ENCODE peak calls at places on chromosome 3, in four cellular contexts. One of them, this sample, is unnamed.

GRCh38 chr3:141386611-141387110 is 18.4 kb downstream of the ZBTB38 start:
- DNase-seq in tibial artery: no peak
- DNase-seq in endothelial cell of umbilical vein: no peak
- DNase-seq in left ventricle myocardium inferior: no peak
- DNase-seq in this sample: no peak

GRCh38 chr3:17356581-17356980 is 385.9 kb downstream of the TBC1D5 start:
- DNase-seq in tibial artery: no peak
- DNase-seq in endothelial cell of umbilical vein: no peak
- DNase-seq in left ventricle myocardium inferior: no peak
- DNase-seq in this sample: no peak

GRCh38 chr3:40908612-40909011 is 290.7 kb upstream of the CTNNB1 start:
- DNase-seq in tibial artery: no peak
- DNase-seq in endothelial cell of umbilical vein: no peak
- DNase-seq in left ventricle myocardium inferior: no peak
- DNase-seq in this sample: no peak

GRCh38 chr3:123524987-123525386 is 59.9 kb downstream of the HACD2 start:
- DNase-seq in tibial artery: no peak
- DNase-seq in endothelial cell of umbilical vein: no peak
- DNase-seq in left ventricle myocardium inferior: no peak
- DNase-seq in this sample: no peak

GRCh38 chr3:129485681-129486056 is 42.8 kb upstream of the RHO start:
- DNase-seq in tibial artery: peak
- DNase-seq in endothelial cell of umbilical vein: peak
- DNase-seq in left ventricle myocardium inferior: peak
- DNase-seq in this sample: peak

GRCh38 chr3:191385101-191385500 is 54.8 kb upstream of the UTS2B start:
- DNase-seq in tibial artery: no peak
- DNase-seq in endothelial cell of umbilical vein: no peak
- DNase-seq in left ventricle myocardium inferior: no peak
- DNase-seq in this sample: no peak

GRCh38 chr3:2976212-2976611 is 134.0 kb downstream of the IL5RA start:
- DNase-seq in tibial artery: no peak
- DNase-seq in endothelial cell of umbilical vein: no peak
- DNase-seq in left ventricle myocardium inferior: no peak
- DNase-seq in this sample: no peak

GRCh38 chr3:110343945-110344344 is 727.7 kb upstream of the NECTIN3 start:
- DNase-seq in tibial artery: no peak
- DNase-seq in endothelial cell of umbilical vein: peak
- DNase-seq in left ventricle myocardium inferior: no peak
- DNase-seq in this sample: no peak

GRCh38 chr3:192833177-192833890 is 84.3 kb downstream of the MB21D2 start:
- DNase-seq in tibial artery: no peak
- DNase-seq in endothelial cell of umbilical vein: peak
- DNase-seq in left ventricle myocardium inferior: no peak
- DNase-seq in this sample: peak

GRCh38 chr3:31813686-31814085 is 167.4 kb downstream of the OSBPL10 start:
- DNase-seq in tibial artery: no peak
- DNase-seq in endothelial cell of umbilical vein: no peak
- DNase-seq in left ventricle myocardium inferior: no peak
- DNase-seq in this sample: peak

GRCh38 chr3:45486926-45487325 is 98.5 kb downstream of the LARS2 start:
- DNase-seq in tibial artery: no peak
- DNase-seq in endothelial cell of umbilical vein: no peak
- DNase-seq in left ventricle myocardium inferior: no peak
- DNase-seq in this sample: no peak

GRCh38 chr3:52204337-52205073 is 6.5 kb downstream of the ALAS1 start:
- DNase-seq in tibial artery: no peak
- DNase-seq in endothelial cell of umbilical vein: no peak
- DNase-seq in left ventricle myocardium inferior: no peak
- DNase-seq in this sample: no peak

GRCh38 chr3:186133980-186134379 is 25.1 kb upstream of the ETV5 start:
- DNase-seq in tibial artery: no peak
- DNase-seq in endothelial cell of umbilical vein: no peak
- DNase-seq in left ventricle myocardium inferior: no peak
- DNase-seq in this sample: no peak

GRCh38 chr3:46935168-46935858 is 41.2 kb downstream of the CCDC12 start:
- DNase-seq in tibial artery: peak
- DNase-seq in endothelial cell of umbilical vein: peak
- DNase-seq in left ventricle myocardium inferior: peak
- DNase-seq in this sample: peak

GRCh38 chr3:197490098-197490497 is 65.7 kb downstream of the BDH1 start:
- DNase-seq in tibial artery: no peak
- DNase-seq in endothelial cell of umbilical vein: peak
- DNase-seq in left ventricle myocardium inferior: no peak
- DNase-seq in this sample: peak

GRCh38 chr3:39850707-39851014 is 41.3 kb downstream of the MYRIP start:
- DNase-seq in tibial artery: no peak
- DNase-seq in endothelial cell of umbilical vein: no peak
- DNase-seq in left ventricle myocardium inferior: no peak
- DNase-seq in this sample: no peak

GRCh38 chr3:32321095-32321835 is 70.4 kb upstream of the CMTM7 start:
- DNase-seq in tibial artery: no peak
- DNase-seq in endothelial cell of umbilical vein: peak
- DNase-seq in left ventricle myocardium inferior: peak
- DNase-seq in this sample: no peak

GRCh38 chr3:186826316-186826977 is 16.1 kb upstream of the ADIPOQ start:
- DNase-seq in tibial artery: no peak
- DNase-seq in endothelial cell of umbilical vein: no peak
- DNase-seq in left ventricle myocardium inferior: no peak
- DNase-seq in this sample: no peak

GRCh38 chr3:159645874-159646273 is 342.8 kb upstream of the IL12A start:
- DNase-seq in tibial artery: no peak
- DNase-seq in endothelial cell of umbilical vein: no peak
- DNase-seq in left ventricle myocardium inferior: no peak
- DNase-seq in this sample: no peak

GRCh38 chr3:171838218-171838720 is 4.9 kb upstream of the TMEM212 start:
- DNase-seq in tibial artery: peak
- DNase-seq in endothelial cell of umbilical vein: peak
- DNase-seq in left ventricle myocardium inferior: peak
- DNase-seq in this sample: no peak

GRCh38 chr3:137763594-137763938 is 549 bp upstream of the SOX14 start:
- DNase-seq in tibial artery: no peak
- DNase-seq in endothelial cell of umbilical vein: no peak
- DNase-seq in left ventricle myocardium inferior: no peak
- DNase-seq in this sample: no peak

GRCh38 chr3:129579991-129580390 is 26.5 kb downstream of the PLXND1 start:
- DNase-seq in tibial artery: no peak
- DNase-seq in endothelial cell of umbilical vein: no peak
- DNase-seq in left ventricle myocardium inferior: no peak
- DNase-seq in this sample: no peak

GRCh38 chr3:129033619-129034321 is 26.8 kb upstream of the GP9 start:
- DNase-seq in tibial artery: peak
- DNase-seq in endothelial cell of umbilical vein: no peak
- DNase-seq in left ventricle myocardium inferior: no peak
- DNase-seq in this sample: no peak

GRCh38 chr3:44952689-44953088 is 23.3 kb downstream of the ZDHHC3 start:
- DNase-seq in tibial artery: no peak
- DNase-seq in endothelial cell of umbilical vein: no peak
- DNase-seq in left ventricle myocardium inferior: no peak
- DNase-seq in this sample: no peak

GRCh38 chr3:141686477-141687280 is 51.4 kb upstream of the RNF7 start:
- DNase-seq in tibial artery: peak
- DNase-seq in endothelial cell of umbilical vein: peak
- DNase-seq in left ventricle myocardium inferior: peak
- DNase-seq in this sample: peak

GRCh38 chr3:15629860-15630597 is 28.5 kb downstream of the BTD start:
- DNase-seq in tibial artery: no peak
- DNase-seq in endothelial cell of umbilical vein: peak
- DNase-seq in left ventricle myocardium inferior: no peak
- DNase-seq in this sample: peak

GRCh38 chr3:42510325-42510724 is 7.9 kb downstream of the VIPR1 start:
- DNase-seq in tibial artery: no peak
- DNase-seq in endothelial cell of umbilical vein: no peak
- DNase-seq in left ventricle myocardium inferior: no peak
- DNase-seq in this sample: no peak

GRCh38 chr3:42513121-42513520 is 10.7 kb downstream of the VIPR1 start:
- DNase-seq in tibial artery: peak
- DNase-seq in endothelial cell of umbilical vein: no peak
- DNase-seq in left ventricle myocardium inferior: no peak
- DNase-seq in this sample: no peak

GRCh38 chr3:42509111-42509510 is 6.7 kb downstream of the VIPR1 start:
- DNase-seq in tibial artery: peak
- DNase-seq in endothelial cell of umbilical vein: no peak
- DNase-seq in left ventricle myocardium inferior: no peak
- DNase-seq in this sample: no peak

GRCh38 chr3:42513521-42513920 is 11.1 kb downstream of the VIPR1 start:
- DNase-seq in tibial artery: no peak
- DNase-seq in endothelial cell of umbilical vein: no peak
- DNase-seq in left ventricle myocardium inferior: no peak
- DNase-seq in this sample: no peak

DNA sequence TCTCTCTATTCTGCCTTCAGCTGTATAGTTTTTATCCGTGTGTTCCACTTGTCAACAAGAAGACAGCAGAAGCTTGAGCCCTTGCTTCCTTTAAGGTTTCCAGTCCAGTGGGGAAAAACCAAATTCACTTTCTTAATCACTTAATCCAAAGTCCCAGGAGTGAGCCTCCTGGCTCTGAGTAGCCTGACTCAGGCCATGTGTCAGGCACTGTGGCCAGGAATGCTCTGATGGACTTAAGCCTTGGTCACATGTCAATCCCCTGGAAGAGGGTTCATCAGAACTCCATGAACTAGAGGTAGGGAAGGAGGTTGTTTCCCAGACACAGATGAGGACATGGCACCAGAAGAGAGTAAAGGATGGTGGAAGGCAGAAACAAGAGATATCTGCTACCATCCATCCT is 8.8 kb downstream of the VIPR1 start:
- DNase-seq in tibial artery: peak
- DNase-seq in endothelial cell of umbilical vein: no peak
- DNase-seq in left ventricle myocardium inferior: no peak
- DNase-seq in this sample: no peak
- TF ChIP-seq CTCF in tibial artery: no peak
- TF ChIP-seq CTCF in endothelial cell of umbilical vein: no peak
- TF ChIP-seq CTCF in left ventricle myocardium inferior: no peak
- TF ChIP-seq CTCF in this sample: no peak

GRCh38 chr3:156341324-156341723 is 213.6 kb downstream of the SSR3 start:
- DNase-seq in tibial artery: no peak
- DNase-seq in endothelial cell of umbilical vein: no peak
- DNase-seq in left ventricle myocardium inferior: no peak
- DNase-seq in this sample: no peak

GRCh38 chr3:156339491-156339890 is 215.4 kb downstream of the SSR3 start:
- DNase-seq in tibial artery: no peak
- DNase-seq in endothelial cell of umbilical vein: no peak
- DNase-seq in left ventricle myocardium inferior: no peak
- DNase-seq in this sample: no peak

GRCh38 chr3:156341831-156342416 is 213.0 kb downstream of the SSR3 start:
- DNase-seq in tibial artery: no peak
- DNase-seq in endothelial cell of umbilical vein: no peak
- DNase-seq in left ventricle myocardium inferior: no peak
- DNase-seq in this sample: no peak
- TF ChIP-seq CTCF in tibial artery: no peak
- TF ChIP-seq CTCF in endothelial cell of umbilical vein: no peak
- TF ChIP-seq CTCF in left ventricle myocardium inferior: no peak
- TF ChIP-seq CTCF in this sample: no peak

GRCh38 chr3:84946240-84946639 is 12.5 kb upstream of the CADM2 start:
- DNase-seq in tibial artery: no peak
- DNase-seq in endothelial cell of umbilical vein: no peak
- DNase-seq in left ventricle myocardium inferior: no peak
- DNase-seq in this sample: no peak

DNA sequence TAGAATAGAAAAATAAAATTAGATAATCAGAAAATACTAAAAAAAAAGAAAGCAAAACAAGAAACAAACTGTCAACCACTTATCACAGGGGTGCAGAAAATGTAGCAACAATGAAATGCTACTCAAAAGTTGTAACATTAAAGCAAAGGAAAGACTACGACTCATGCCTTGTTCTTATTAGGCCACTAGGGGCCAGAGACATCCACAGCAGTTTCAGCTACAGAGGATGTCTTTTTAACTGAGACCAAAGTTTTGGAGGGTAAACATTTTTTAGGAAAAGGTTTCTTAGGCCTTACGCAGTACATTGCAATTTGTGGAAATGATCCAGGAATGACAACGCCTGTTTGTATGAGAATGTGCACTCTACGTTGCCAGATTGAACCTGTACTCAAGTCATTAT is 15.4 kb upstream of the CADM2 start:
- DNase-seq in tibial artery: no peak
- DNase-seq in endothelial cell of umbilical vein: no peak
- DNase-seq in left ventricle myocardium inferior: no peak
- DNase-seq in this sample: no peak
- TF ChIP-seq CTCF in tibial artery: no peak
- TF ChIP-seq CTCF in endothelial cell of umbilical vein: no peak
- TF ChIP-seq CTCF in left ventricle myocardium inferior: no peak
- TF ChIP-seq CTCF in this sample: no peak

DNA sequence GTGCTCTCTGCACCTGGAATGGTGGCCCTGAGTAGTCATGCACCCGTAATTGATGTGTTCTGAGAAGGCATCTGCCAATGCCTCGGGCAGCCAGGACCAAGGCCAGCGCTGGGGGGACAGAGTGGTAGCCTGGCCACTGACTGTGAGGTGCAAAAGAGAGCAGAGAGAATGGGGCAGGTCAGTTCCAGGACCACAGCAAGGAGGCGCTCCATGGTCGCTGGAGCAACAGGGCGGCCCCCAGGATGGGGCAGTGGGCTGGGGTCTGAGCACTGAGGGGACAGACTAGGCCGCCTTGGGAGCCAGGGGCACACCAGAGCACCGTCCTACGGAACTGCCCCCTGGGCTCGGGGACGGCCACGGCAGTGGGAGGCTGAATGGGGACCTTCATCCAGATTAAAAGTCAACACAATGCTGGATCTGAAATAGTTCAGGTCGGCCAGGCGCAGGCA is 48.3 kb upstream of the IQSEC1 start:
- DNase-seq in tibial artery: peak
- DNase-seq in endothelial cell of umbilical vein: no peak
- DNase-seq in left ventricle myocardium inferior: no peak
- DNase-seq in this sample: no peak
- TF ChIP-seq CTCF in tibial artery: no peak
- TF ChIP-seq CTCF in endothelial cell of umbilical vein: no peak
- TF ChIP-seq CTCF in left ventricle myocardium inferior: no peak
- TF ChIP-seq CTCF in this sample: no peak

GRCh38 chr3:142861926-142862325 is 27.0 kb downstream of the PCOLCE2 start:
- DNase-seq in tibial artery: no peak
- DNase-seq in endothelial cell of umbilical vein: no peak
- DNase-seq in left ventricle myocardium inferior: no peak
- DNase-seq in this sample: no peak

GRCh38 chr3:142863010-142863787 is 25.7 kb downstream of the PCOLCE2 start:
- DNase-seq in tibial artery: peak
- DNase-seq in endothelial cell of umbilical vein: no peak
- DNase-seq in left ventricle myocardium inferior: no peak
- DNase-seq in this sample: peak

GRCh38 chr3:142863965-142864924 is 24.6 kb downstream of the PCOLCE2 start:
- DNase-seq in tibial artery: no peak
- DNase-seq in endothelial cell of umbilical vein: no peak
- DNase-seq in left ventricle myocardium inferior: no peak
- DNase-seq in this sample: no peak

GRCh38 chr3:142866841-142867631 is 21.8 kb downstream of the PCOLCE2 start:
- DNase-seq in tibial artery: no peak
- DNase-seq in endothelial cell of umbilical vein: no peak
- DNase-seq in left ventricle myocardium inferior: no peak
- DNase-seq in this sample: no peak
- TF ChIP-seq CTCF in tibial artery: no peak
- TF ChIP-seq CTCF in endothelial cell of umbilical vein: no peak
- TF ChIP-seq CTCF in left ventricle myocardium inferior: no peak
- TF ChIP-seq CTCF in this sample: no peak

GRCh38 chr3:120442975-120443517 is 7.7 kb downstream of the FSTL1 start:
- DNase-seq in tibial artery: no peak
- DNase-seq in endothelial cell of umbilical vein: no peak
- DNase-seq in left ventricle myocardium inferior: no peak
- DNase-seq in this sample: no peak
- TF ChIP-seq CTCF in tibial artery: no peak
- TF ChIP-seq CTCF in endothelial cell of umbilical vein: no peak
- TF ChIP-seq CTCF in left ventricle myocardium inferior: peak
- TF ChIP-seq CTCF in this sample: no peak

GRCh38 chr3:37814547-37814946 is 47.1 kb upstream of the CTDSPL start:
- DNase-seq in tibial artery: no peak
- DNase-seq in endothelial cell of umbilical vein: peak
- DNase-seq in left ventricle myocardium inferior: no peak
- DNase-seq in this sample: peak
- TF ChIP-seq CTCF in tibial artery: peak
- TF ChIP-seq CTCF in endothelial cell of umbilical vein: peak
- TF ChIP-seq CTCF in left ventricle myocardium inferior: peak
- TF ChIP-seq CTCF in this sample: peak

This sample was measured in RWPE1.